ENCODE peak calls at places on chromosomes 7 and 10, in four cellular contexts. One of them, this sample, is unnamed.

GRCh38 chr10:74799840-74800239 is 26.6 kb upstream of the KAT6B start:
- DNase-seq in esophagus muscularis mucosa: no peak
- DNase-seq in transverse colon: no peak
- DNase-seq in sigmoid colon: no peak
- DNase-seq in this sample: peak

GRCh38 chr7:40232242-40232929 is 97.6 kb downstream of the SUGCT start:
- DNase-seq in esophagus muscularis mucosa: no peak
- DNase-seq in transverse colon: peak
- DNase-seq in sigmoid colon: no peak
- DNase-seq in this sample: peak

GRCh38 chr7:102993532-102994029 is 80.8 kb downstream of the LRRC17 start:
- DNase-seq in esophagus muscularis mucosa: no peak
- DNase-seq in transverse colon: no peak
- DNase-seq in sigmoid colon: no peak
- DNase-seq in this sample: no peak

GRCh38 chr10:76950354-76950753 is 687.3 kb downstream of the KCNMA1 start:
- DNase-seq in esophagus muscularis mucosa: no peak
- DNase-seq in transverse colon: no peak
- DNase-seq in sigmoid colon: no peak
- DNase-seq in this sample: no peak

GRCh38 chr7:2785071-2785500 is 59.0 kb downstream of the GNA12 start:
- DNase-seq in esophagus muscularis mucosa: no peak
- DNase-seq in transverse colon: no peak
- DNase-seq in sigmoid colon: no peak
- DNase-seq in this sample: no peak

GRCh38 chr7:129952164-129952652 is 552 bp downstream of the UBE2H start:
- DNase-seq in esophagus muscularis mucosa: no peak
- DNase-seq in transverse colon: peak
- DNase-seq in sigmoid colon: peak
- DNase-seq in this sample: peak

GRCh38 chr7:27911920-27912319 is 172.0 kb downstream of the TAX1BP1 start:
- DNase-seq in esophagus muscularis mucosa: no peak
- DNase-seq in transverse colon: no peak
- DNase-seq in sigmoid colon: no peak
- DNase-seq in this sample: no peak

GRCh38 chr7:126803990-126804389 is 448.8 kb downstream of the GRM8 start:
- DNase-seq in esophagus muscularis mucosa: no peak
- DNase-seq in transverse colon: no peak
- DNase-seq in sigmoid colon: no peak
- DNase-seq in this sample: no peak

GRCh38 chr7:156038345-156038744 is 226.1 kb upstream of the SHH start:
- DNase-seq in esophagus muscularis mucosa: no peak
- DNase-seq in transverse colon: no peak
- DNase-seq in sigmoid colon: no peak
- DNase-seq in this sample: no peak

GRCh38 chr10:12583891-12584595 is 234.7 kb downstream of the CAMK1D start:
- DNase-seq in esophagus muscularis mucosa: no peak
- DNase-seq in transverse colon: no peak
- DNase-seq in sigmoid colon: no peak
- DNase-seq in this sample: no peak

GRCh38 chr10:125707852-125708468 is 11.5 kb upstream of the EDRF1 start:
- DNase-seq in esophagus muscularis mucosa: no peak
- DNase-seq in transverse colon: no peak
- DNase-seq in sigmoid colon: no peak
- DNase-seq in this sample: no peak

GRCh38 chr10:132399117-132400035 is 2.4 kb downstream of the PWWP2B start:
- DNase-seq in esophagus muscularis mucosa: no peak
- DNase-seq in transverse colon: peak
- DNase-seq in sigmoid colon: peak
- DNase-seq in this sample: no peak

GRCh38 chr10:46092523-46093195 is 46.6 kb upstream of the MSMB start:
- DNase-seq in esophagus muscularis mucosa: peak
- DNase-seq in transverse colon: no peak
- DNase-seq in sigmoid colon: no peak
- DNase-seq in this sample: no peak

DNA sequence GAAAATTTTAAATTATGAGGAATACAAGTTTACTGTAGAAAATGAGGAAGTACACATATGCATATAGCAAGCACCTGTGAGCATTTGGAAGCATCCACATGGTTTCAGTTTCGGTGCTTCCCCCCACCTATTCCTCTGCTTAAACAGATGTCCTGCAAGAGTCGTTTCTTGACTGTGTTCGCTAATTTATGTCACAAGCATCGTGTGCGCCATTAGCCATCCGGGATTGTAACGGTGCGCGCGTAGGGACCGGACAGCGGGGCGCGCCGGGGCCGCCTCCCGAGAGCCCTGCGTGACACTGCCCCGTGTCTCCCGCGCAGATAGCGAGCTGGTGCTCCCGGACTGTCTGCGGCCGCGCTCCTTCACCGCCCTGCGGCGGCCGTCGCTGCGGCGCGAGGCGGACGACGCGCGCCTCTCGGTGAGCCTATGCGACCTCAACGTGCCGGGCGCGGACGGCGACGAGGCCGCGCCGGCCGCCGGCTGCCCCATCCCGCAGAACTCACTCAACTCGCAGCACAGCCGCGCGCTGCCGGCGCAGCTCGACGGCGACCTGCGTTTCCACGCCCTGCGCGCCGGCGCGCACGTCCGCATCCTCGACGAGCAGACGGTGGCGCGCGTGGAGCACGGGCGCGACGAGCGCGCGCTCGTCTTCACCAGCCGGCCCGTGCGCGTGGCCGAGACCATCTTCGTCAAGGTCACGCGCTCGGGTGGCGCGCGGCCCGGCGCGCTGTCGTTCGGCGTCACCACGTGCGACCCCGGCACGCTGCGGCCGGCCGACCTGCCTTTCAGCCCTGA is 90.9 kb downstream of the NEURL1 start:
- DNase-seq in esophagus muscularis mucosa: no peak
- DNase-seq in transverse colon: no peak
- DNase-seq in sigmoid colon: no peak
- DNase-seq in this sample: no peak
- TF ChIP-seq POLR2A in esophagus muscularis mucosa: no peak
- TF ChIP-seq POLR2A in transverse colon: no peak
- TF ChIP-seq POLR2A in sigmoid colon: no peak
- TF ChIP-seq POLR2A in this sample: no peak

GRCh38 chr10:68992721-68993440 is 4.3 kb downstream of the KIFBP start:
- DNase-seq in esophagus muscularis mucosa: peak
- DNase-seq in transverse colon: peak
- DNase-seq in sigmoid colon: peak
- DNase-seq in this sample: peak
- H3K4me3 ChIP-seq in esophagus muscularis mucosa: no peak
- H3K4me3 ChIP-seq in transverse colon: no peak
- H3K4me3 ChIP-seq in sigmoid colon: no peak
- H3K4me3 ChIP-seq in this sample: no peak

GRCh38 chr7:108419961-108420360 is 36.3 kb downstream of the NRCAM start:
- DNase-seq in esophagus muscularis mucosa: no peak
- DNase-seq in transverse colon: no peak
- DNase-seq in sigmoid colon: no peak
- DNase-seq in this sample: no peak

GRCh38 chr7:108417926-108418325 is 38.3 kb downstream of the NRCAM start:
- DNase-seq in esophagus muscularis mucosa: no peak
- DNase-seq in transverse colon: no peak
- DNase-seq in sigmoid colon: no peak
- DNase-seq in this sample: no peak

GRCh38 chr7:108421720-108422331 is 34.4 kb downstream of the NRCAM start:
- DNase-seq in esophagus muscularis mucosa: no peak
- DNase-seq in transverse colon: no peak
- DNase-seq in sigmoid colon: no peak
- DNase-seq in this sample: no peak

GRCh38 chr7:108418941-108419340 is 37.3 kb downstream of the NRCAM start:
- DNase-seq in esophagus muscularis mucosa: no peak
- DNase-seq in transverse colon: no peak
- DNase-seq in sigmoid colon: no peak
- DNase-seq in this sample: no peak

DNA sequence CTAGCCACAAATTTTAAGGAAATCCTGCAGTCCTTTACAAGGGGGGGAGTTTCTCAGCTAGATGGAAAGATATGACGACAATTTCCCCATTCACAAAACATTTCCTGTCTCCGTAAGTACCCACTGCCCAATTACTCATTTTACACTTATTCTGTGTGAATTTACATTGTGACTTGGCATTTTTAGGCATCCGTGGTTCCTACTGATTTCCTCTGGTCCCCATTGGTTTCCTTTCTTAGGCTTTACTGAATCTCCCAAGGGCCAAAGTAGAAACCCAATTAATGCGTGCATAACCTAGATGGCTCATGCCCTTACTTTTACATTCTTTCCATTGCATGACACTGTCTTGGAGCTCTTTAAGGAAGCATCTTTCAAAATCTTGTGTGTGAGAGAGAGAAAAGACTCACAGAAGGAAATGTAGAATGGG is 35.7 kb downstream of the NRCAM start:
- DNase-seq in esophagus muscularis mucosa: no peak
- DNase-seq in transverse colon: no peak
- DNase-seq in sigmoid colon: no peak
- DNase-seq in this sample: no peak
- TF ChIP-seq POLR2AphosphoS5 in esophagus muscularis mucosa: no peak
- TF ChIP-seq POLR2AphosphoS5 in transverse colon: no peak
- TF ChIP-seq POLR2AphosphoS5 in sigmoid colon: no peak
- TF ChIP-seq POLR2AphosphoS5 in this sample: no peak

DNA sequence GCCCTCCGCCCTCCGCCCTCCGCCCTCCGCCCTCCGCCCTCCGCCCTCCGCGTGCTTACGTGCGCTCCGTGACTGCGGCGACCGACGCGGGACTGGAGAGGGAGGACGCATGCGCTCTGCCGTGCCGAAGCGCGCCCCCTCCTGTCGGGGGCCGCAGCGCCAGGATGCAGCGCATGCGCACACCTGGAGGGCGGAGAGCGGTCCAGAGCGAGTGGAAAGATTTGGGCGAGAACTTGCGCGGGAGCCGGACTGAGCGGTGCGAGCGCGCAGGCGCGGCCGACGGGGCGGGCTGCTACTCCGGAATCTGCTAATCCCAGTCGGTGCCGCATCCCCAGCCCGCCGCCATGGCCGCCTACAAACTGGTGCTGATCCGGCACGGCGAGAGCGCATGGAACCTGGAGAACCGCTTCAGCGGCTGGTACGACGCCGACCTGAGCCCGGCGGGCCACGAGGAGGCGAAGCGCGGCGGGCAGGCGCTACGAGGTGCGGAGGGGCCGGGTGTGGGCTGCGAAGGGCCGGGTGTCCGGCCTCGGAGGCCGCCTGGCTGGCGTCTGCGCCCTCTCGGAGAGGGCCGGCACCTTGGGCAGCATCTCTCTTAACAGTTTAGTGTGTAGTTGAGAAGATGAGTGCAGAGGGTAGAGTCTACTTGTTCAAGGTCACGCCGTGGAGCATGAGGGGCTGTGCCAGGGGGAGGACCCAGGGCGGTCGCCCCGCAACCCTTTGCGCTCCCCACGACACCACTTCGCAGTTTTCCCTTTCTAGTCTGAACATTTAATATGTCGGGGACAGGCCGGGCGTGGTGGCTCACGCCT is at the start of gene PGAM1:
- DNase-seq in esophagus muscularis mucosa: peak
- DNase-seq in transverse colon: peak
- DNase-seq in sigmoid colon: peak
- DNase-seq in this sample: peak
- TF ChIP-seq POLR2A in esophagus muscularis mucosa: peak
- TF ChIP-seq POLR2A in transverse colon: peak
- TF ChIP-seq POLR2A in sigmoid colon: peak
- TF ChIP-seq POLR2A in this sample: peak

GRCh38 chr7:74292757-74293576 is 3.8 kb downstream of the CLIP2 start:
- DNase-seq in esophagus muscularis mucosa: no peak
- DNase-seq in transverse colon: peak
- DNase-seq in sigmoid colon: no peak
- DNase-seq in this sample: no peak
- H3K4me3 ChIP-seq in esophagus muscularis mucosa: no peak
- H3K4me3 ChIP-seq in transverse colon: peak
- H3K4me3 ChIP-seq in sigmoid colon: no peak
- H3K4me3 ChIP-seq in this sample: no peak

GRCh38 chr7:55174456-55174855 is 155.6 kb downstream of the EGFR start:
- DNase-seq in esophagus muscularis mucosa: no peak
- DNase-seq in transverse colon: no peak
- DNase-seq in sigmoid colon: no peak
- DNase-seq in this sample: no peak
- TF ChIP-seq POLR2AphosphoS5 in esophagus muscularis mucosa: no peak
- TF ChIP-seq POLR2AphosphoS5 in transverse colon: no peak
- TF ChIP-seq POLR2AphosphoS5 in sigmoid colon: no peak
- TF ChIP-seq POLR2AphosphoS5 in this sample: no peak